ENCODE peak calls at places on chromosomes 12 and 14, in five cellular contexts. G is fibroblast of pulmonary artery, I is Kasumi-1, Y is mesendoderm, D is frontal cortex. P is an unnamed sample.

GRCh38 chr12:80195143-80195726 is 95.9 kb downstream of the OTOGL start:
- DNase-seq in G (peak; percentile 80), I (peak; percentile 77), Y (peak; percentile 63), D (no peak), P (no peak)

GRCh38 chr12:93158065-93158843 is 219.5 kb upstream of the NUDT4 start:
- DNase-seq in G (no peak), I (no peak), Y (no peak), D (no peak), P (no peak)

GRCh38 chr14:26738571-26738970 is 140.7 kb upstream of the NOVA1 start:
- DNase-seq in G (peak; percentile 56), I (no peak), Y (no peak), D (no peak), P (no peak)

GRCh38 chr14:85532981-85533820 is 3.3 kb downstream of the FLRT2 start:
- DNase-seq in G (peak; percentile 91), I (no peak), Y (peak; percentile 98), D (peak; percentile 35), P (no peak)

GRCh38 chr12:3041558-3042164 is 35.5 kb upstream of the TSPAN9 start:
- DNase-seq in G (peak; percentile 84), I (peak; percentile 60), Y (peak; percentile 96), D (peak; percentile 88), P (peak; percentile 33)

GRCh38 chr12:49089831-49090773 is 4.5 kb downstream of the DHH start:
- DNase-seq in G (peak; percentile 51), I (peak; percentile 40), Y (no peak), D (no peak), P (peak; percentile 37)

GRCh38 chr14:89368490-89369477 is 48.2 kb downstream of the FOXN3 start:
- DNase-seq in G (no peak), I (no peak), Y (no peak), D (no peak), P (no peak)

GRCh38 chr14:71193663-71194062 is 286.4 kb downstream of the PCNX1 start:
- DNase-seq in G (no peak), I (no peak), Y (peak; percentile 60), D (no peak), P (no peak)

GRCh38 chr12:6662602-6662905 is 365 bp downstream of the ING4 start:
- DNase-seq in G (no peak), I (no peak), Y (no peak), D (no peak), P (no peak)

GRCh38 chr12:96425973-96426372 is 25.7 kb upstream of the CDK17 start:
- DNase-seq in G (peak; percentile 79), I (no peak), Y (no peak), D (no peak), P (no peak)

GRCh38 chr12:1937481-1938224 is 19.2 kb upstream of the CACNA2D4 start:
- DNase-seq in G (no peak), I (no peak), Y (no peak), D (no peak), P (no peak)

P was measured in immature natural killer cell.